ENCODE peak calls at places on chromosomes 16 and 17, in eight cellular contexts. O is cardiac muscle cell; J is CD8-positive, alpha-beta T cell; D is upper lobe of left lung; N is psoas muscle; B is GM12878; Z is lung; Q is pancreas. U is an unnamed sample.

GRCh38 chr16:450800-451512 is 25.5 kb downstream of the RAB11FIP3 start:
- DNase-seq in J (no peak), Z (no peak), B (no peak), Q (no peak), N (no peak), O (no peak), D (no peak), U (no peak)

GRCh38 chr17:11953924-11954323 is 43.4 kb downstream of the ZNF18 start:
- DNase-seq in Z (no peak), N (no peak), D (no peak), B (no peak), J (no peak), Q (no peak), O (no peak), U (no peak)

GRCh38 chr16:50472472-50472871 is 75.7 kb upstream of the NKD1 start:
- DNase-seq in J (no peak), Q (no peak), Z (no peak), D (no peak), O (no peak), N (no peak), B (no peak), U (no peak)

GRCh38 chr17:55168970-55169687 is 95.6 kb upstream of the HLF start:
- DNase-seq in N (no peak), J (no peak), D (no peak), Z (no peak), O (no peak), B (peak; percentile 51), Q (no peak), U (no peak)

GRCh38 chr16:6852643-6853042 is 480.0 kb upstream of the RBFOX1 start:
- DNase-seq in N (no peak), O (no peak), B (no peak), Q (no peak), J (no peak), Z (no peak), D (peak; percentile 7), U (no peak)

GRCh38 chr17:8324913-8325312 is 14.7 kb upstream of the ODF4 start:
- DNase-seq in B (no peak), O (no peak), Z (no peak), N (no peak), J (no peak), D (no peak), Q (no peak), U (no peak)

GRCh38 chr17:20143740-20144139 is 134.6 kb downstream of the SPECC1 start:
- DNase-seq in B (no peak), Z (no peak), Q (no peak), J (no peak), N (no peak), D (no peak), O (no peak), U (no peak)

GRCh38 chr16:46790599-46791270 is 40.2 kb downstream of the C16orf87 start:
- DNase-seq in D (no peak), N (no peak), B (no peak), O (no peak), J (no peak), Z (no peak), Q (no peak), U (no peak)

GRCh38 chr16:79009911-79010310 is 590.6 kb downstream of the MAF start:
- DNase-seq in Q (no peak), D (no peak), O (no peak), B (no peak), Z (no peak), J (no peak), N (no peak), U (no peak)

GRCh38 chr17:42421479-42422332 is 1.4 kb downstream of the CAVIN1 start:
- DNase-seq in N (peak; percentile 86), Q (peak; percentile 59), J (no peak), D (peak; percentile 90), O (peak; percentile 68), Z (peak; percentile 52), B (no peak), U (no peak)

GRCh38 chr16:77918792-77919707 is 103.3 kb upstream of the CLEC3A start:
- DNase-seq in J (no peak), O (no peak), B (no peak), D (no peak), Z (no peak), Q (no peak), N (no peak), U (no peak)

GRCh38 chr17:31405941-31406371 is 14.5 kb downstream of the RAB11FIP4 start:
- DNase-seq in Z (no peak), D (no peak), O (no peak), N (no peak), B (no peak), J (no peak), Q (no peak), U (no peak)

GRCh38 chr17:29148257-29148789 is 31.9 kb downstream of the MYO18A start:
- DNase-seq in N (peak; percentile 51), D (no peak), J (no peak), Z (peak; percentile 76), O (no peak), B (no peak), Q (no peak), U (no peak)

GRCh38 chr17:75364078-75364477 is 41.4 kb downstream of the GRB2 start:
- DNase-seq in N (no peak), J (no peak), Z (no peak), O (peak; percentile 66), Q (no peak), B (no peak), D (no peak), U (no peak)

GRCh38 chr17:83062011-83062817 is 17.2 kb upstream of the METRNL start:
- DNase-seq in Q (peak; percentile 46), N (peak; percentile 40), Z (no peak), B (no peak), O (no peak), D (peak; percentile 55), J (no peak), U (no peak)

GRCh38 chr17:8359769-8360168 is 16.7 kb downstream of the KRABD2 start:
- DNase-seq in N (no peak), D (no peak), O (peak; percentile 88), J (no peak), Q (no peak), B (no peak), Z (no peak), U (no peak)

GRCh38 chr17:56676807-56677206 is 83.3 kb downstream of the NOG start:
- DNase-seq in B (no peak), N (no peak), Z (no peak), Q (no peak), D (no peak), O (no peak), J (no peak), U (no peak)
- TF ChIP-seq CTCF in B (no peak), N (peak; percentile 27), Z (no peak), Q (no peak), D (no peak), O (no peak), J (no peak), U (no peak)

DNA sequence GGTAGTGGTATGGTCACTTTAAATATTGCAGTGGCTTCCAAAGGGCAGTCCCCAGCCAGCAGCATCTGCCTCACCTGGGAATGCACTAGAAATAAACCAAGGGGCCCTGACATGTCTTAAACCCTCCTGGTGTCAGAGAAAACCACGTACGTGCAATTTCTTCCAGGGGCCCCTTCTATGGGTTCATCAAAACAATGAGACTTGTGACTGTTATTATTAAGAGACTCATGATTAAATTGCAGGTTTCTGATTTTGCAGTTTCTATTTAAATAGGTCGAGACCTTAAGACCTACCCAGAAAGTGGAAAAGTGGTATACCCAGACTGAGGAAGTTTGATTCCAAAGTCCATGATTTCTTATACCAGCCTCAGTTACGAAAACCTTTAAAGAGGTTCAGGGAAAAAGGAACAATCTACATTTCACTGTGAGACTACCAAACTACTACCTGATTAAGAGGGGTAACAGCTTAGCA is 746 bp upstream of the POLG2 start:
- DNase-seq in B (no peak), N (no peak), O (no peak), D (no peak), Q (no peak), J (no peak), Z (no peak), U (no peak)
- H3K4me1 ChIP-seq in B (peaks cover 11% of the 10 kb centered on the region), N (peaks cover 39% of the 10 kb centered on the region), O (peaks cover 11% of the 10 kb centered on the region), D (peaks cover 48% of the 10 kb centered on the region), Q (peaks cover 45% of the 10 kb centered on the region), J (peaks cover 43% of the 10 kb centered on the region), Z (peaks cover 23% of the 10 kb centered on the region), U (peaks cover 56% of the 10 kb centered on the region)

DNA sequence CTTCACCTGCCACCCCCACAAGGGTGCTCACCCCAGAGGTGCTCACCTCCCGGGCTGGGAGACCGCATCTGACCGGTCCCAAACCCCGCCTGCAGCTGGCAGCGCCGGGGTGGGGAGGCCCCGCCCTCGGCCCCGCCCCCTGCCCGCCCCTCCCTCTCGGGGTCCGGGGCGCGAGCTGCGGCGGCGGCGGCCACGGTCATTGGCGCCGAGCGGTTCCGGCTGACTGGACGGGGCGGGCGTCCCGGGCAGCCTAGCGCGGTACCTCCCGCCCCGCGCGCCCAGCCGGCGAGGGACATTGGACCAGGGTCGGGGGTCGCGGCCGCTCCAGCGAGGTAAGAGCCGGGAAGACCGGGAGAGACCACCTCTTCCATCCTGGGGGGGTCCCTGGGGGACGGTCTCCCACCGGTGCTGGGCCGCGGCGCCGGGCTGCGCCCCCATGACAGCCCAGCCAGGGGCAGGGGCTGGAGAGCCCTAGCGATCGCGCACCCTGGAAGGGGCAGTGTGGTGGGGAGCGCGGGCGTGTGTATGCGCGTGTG is at the start of gene CACNG5:
- DNase-seq in J (no peak), D (peak; percentile 79), Z (no peak), Q (no peak), O (no peak), B (no peak), N (no peak), U (no peak)
- H3K4me3 ChIP-seq in J (no peak within 1 kb of the TSS), D (no peak within 1 kb of the TSS), Z (no peak within 1 kb of the TSS), Q (no peak within 1 kb of the TSS), O (peak within 1 kb of the TSS; percentile 12), B (no peak within 1 kb of the TSS), N (peak within 1 kb of the TSS; percentile 11), U (no peak within 1 kb of the TSS)

GRCh38 chr17:33950061-33950460 is 305.0 kb upstream of the CCL2 start:
- DNase-seq in Q (no peak), D (no peak), Z (no peak), N (no peak), B (no peak), J (no peak), O (no peak), U (no peak)

GRCh38 chr17:33947762-33948161 is 307.3 kb upstream of the CCL2 start:
- DNase-seq in Z (no peak), B (no peak), O (no peak), N (no peak), J (no peak), D (no peak), Q (no peak), U (no peak)

GRCh38 chr17:33948299-33948698 is 306.8 kb upstream of the CCL2 start:
- DNase-seq in J (no peak), D (no peak), N (no peak), Z (no peak), O (no peak), B (no peak), Q (no peak), U (no peak)

GRCh38 chr17:33945641-33946546 is 309.2 kb upstream of the CCL2 start:
- DNase-seq in N (no peak), Q (no peak), Z (no peak), O (no peak), D (no peak), J (no peak), B (no peak), U (no peak)

GRCh38 chr17:33949100-33949499 is 306.0 kb upstream of the CCL2 start:
- DNase-seq in Z (no peak), J (no peak), D (no peak), Q (no peak), O (no peak), N (no peak), B (no peak), U (no peak)
- TF ChIP-seq CTCF in Z (no peak), J (no peak), D (peak; percentile 7), Q (no peak), O (peak; percentile 18), N (no peak), B (peak; percentile 25), U (no peak)